ENCODE peak calls at places on chromosomes 3 and 15, in six cellular contexts. U, B, G, R, S and P are unnamed samples.

GRCh38 chr15:43922021-43922420 is 95.2 kb downstream of the WDR76 start:
- DNase-seq in U (peak), B (no peak), G (no peak), R (no peak), S (no peak), P (peak)

GRCh38 chr15:90638963-90639362 is 78.2 kb upstream of the BLM start:
- DNase-seq in U (no peak), B (no peak), G (no peak), R (no peak), S (no peak), P (no peak)

GRCh38 chr3:137163241-137163916 is 205.6 kb downstream of the IL20RB start:
- DNase-seq in U (no peak), B (peak), G (no peak), R (no peak), S (no peak), P (no peak)

GRCh38 chr15:28019594-28020320 is 79.4 kb downstream of the OCA2 start:
- DNase-seq in U (no peak), B (peak), G (no peak), R (no peak), S (no peak), P (no peak)

GRCh38 chr3:63724987-63725386 is 72.5 kb downstream of the SNTN start:
- DNase-seq in U (peak), B (peak), G (no peak), R (peak), S (no peak), P (peak)

GRCh38 chr3:177191108-177191779 is 6.0 kb downstream of the TBL1XR1 start:
- DNase-seq in U (no peak), B (no peak), G (no peak), R (no peak), S (no peak), P (no peak)

GRCh38 chr15:79812536-79812935 is 84.3 kb downstream of the MTHFS start:
- DNase-seq in U (no peak), B (no peak), G (no peak), R (no peak), S (no peak), P (no peak)

GRCh38 chr15:68658151-68658550 is 79.4 kb downstream of the CORO2B start:
- DNase-seq in U (no peak), B (no peak), G (no peak), R (no peak), S (no peak), P (no peak)

GRCh38 chr3:148158210-148158609 is 539.5 kb upstream of the AGTR1 start:
- DNase-seq in U (peak), B (no peak), G (no peak), R (no peak), S (peak), P (peak)

GRCh38 chr3:188271226-188271894 is 117.4 kb downstream of the LPP start:
- DNase-seq in U (no peak), B (peak), G (no peak), R (no peak), S (no peak), P (no peak)

GRCh38 chr3:161558256-161558655 is 61.6 kb downstream of the OTOL1 start:
- DNase-seq in U (no peak), B (no peak), G (no peak), R (no peak), S (no peak), P (peak)

GRCh38 chr3:25430942-25431570 is 3.0 kb downstream of the RARB start:
- DNase-seq in U (no peak), B (no peak), G (no peak), R (no peak), S (no peak), P (no peak)

DNA sequence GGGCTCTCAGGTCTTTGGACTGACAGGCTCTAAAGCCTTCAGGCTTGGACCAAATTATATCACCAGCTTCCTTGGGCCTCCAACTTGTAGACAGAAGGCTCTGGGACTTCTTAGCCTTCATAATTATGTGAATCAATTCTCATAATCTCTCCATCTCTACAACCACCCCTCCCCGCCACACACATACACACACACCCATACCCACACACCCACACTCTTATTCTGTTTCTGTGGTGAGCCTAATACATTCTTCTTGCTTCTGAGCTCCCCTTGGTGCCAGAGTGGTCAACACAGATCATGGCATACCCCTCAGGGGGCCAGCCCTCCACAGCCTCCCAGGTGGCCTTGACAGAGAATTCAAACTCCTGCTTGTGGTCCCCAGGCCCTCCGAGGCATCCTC is 5.6 kb upstream of the NUP210 start:
- DNase-seq in U (no peak), B (no peak), G (no peak), R (no peak), S (no peak), P (no peak)
- H3K4me3 ChIP-seq in U (no peak), B (no peak), G (no peak), R (no peak), S (no peak), P (no peak)

GRCh38 chr3:51955893-51956770 is 951 bp downstream of the GPR62 start:
- DNase-seq in U (no peak), B (peak), G (no peak), R (peak), S (peak), P (peak)

GRCh38 chr3:51954120-51954519 is 1.1 kb upstream of the GPR62 start:
- DNase-seq in U (no peak), B (no peak), G (no peak), R (no peak), S (no peak), P (no peak)

GRCh38 chr3:51954713-51955112 is 468 bp upstream of the GPR62 start:
- DNase-seq in U (no peak), B (no peak), G (no peak), R (no peak), S (no peak), P (no peak)

GRCh38 chr3:51953445-51953844 is 1.7 kb upstream of the GPR62 start:
- DNase-seq in U (peak), B (no peak), G (no peak), R (no peak), S (no peak), P (peak)

GRCh38 chr3:51955175-51955892 is at the start of gene GPR62:
- DNase-seq in U (no peak), B (no peak), G (no peak), R (no peak), S (no peak), P (no peak)
- H3K4me3 ChIP-seq in U (no peak), B (no peak), G (peak), R (no peak), S (peak), P (no peak)

GRCh38 chr3:183254816-183255730 is 2.0 kb downstream of the B3GNT5 start:
- DNase-seq in U (peak), B (no peak), G (no peak), R (no peak), S (no peak), P (peak)
- H3K4me3 ChIP-seq in U (peak), B (peak), G (peak), R (peak), S (peak), P (peak)

GRCh38 chr3:83559082-83559481 is 1399.7 kb upstream of the CADM2 start:
- DNase-seq in U (no peak), B (no peak), G (no peak), R (no peak), S (no peak), P (no peak)
- H3K4me3 ChIP-seq in U (no peak), B (no peak), G (no peak), R (no peak), S (no peak), P (no peak)

DNA sequence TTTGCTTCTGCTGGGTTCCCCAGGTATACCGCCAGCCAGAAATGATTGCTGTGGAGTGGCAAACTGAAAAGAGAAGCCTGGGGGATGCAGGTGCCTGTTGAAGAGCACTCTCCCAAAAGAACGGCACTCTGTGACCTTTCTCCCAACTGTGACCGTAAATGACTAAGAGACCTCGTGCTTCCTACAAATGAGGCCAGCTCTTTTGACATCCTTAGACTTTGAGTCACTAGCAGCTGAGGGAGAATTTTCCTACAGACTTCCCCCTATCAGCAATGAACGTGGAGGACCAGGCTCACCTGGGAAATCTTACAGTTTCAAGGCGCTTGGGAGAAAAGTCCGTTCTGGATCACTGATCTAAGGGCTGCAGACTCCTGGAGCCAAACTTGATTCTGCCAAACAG is 8.6 kb downstream of the AQP9 start:
- DNase-seq in U (no peak), B (peak), G (no peak), R (no peak), S (no peak), P (peak)
- H3K4me3 ChIP-seq in U (no peak), B (no peak), G (no peak), R (no peak), S (no peak), P (no peak)

DNA sequence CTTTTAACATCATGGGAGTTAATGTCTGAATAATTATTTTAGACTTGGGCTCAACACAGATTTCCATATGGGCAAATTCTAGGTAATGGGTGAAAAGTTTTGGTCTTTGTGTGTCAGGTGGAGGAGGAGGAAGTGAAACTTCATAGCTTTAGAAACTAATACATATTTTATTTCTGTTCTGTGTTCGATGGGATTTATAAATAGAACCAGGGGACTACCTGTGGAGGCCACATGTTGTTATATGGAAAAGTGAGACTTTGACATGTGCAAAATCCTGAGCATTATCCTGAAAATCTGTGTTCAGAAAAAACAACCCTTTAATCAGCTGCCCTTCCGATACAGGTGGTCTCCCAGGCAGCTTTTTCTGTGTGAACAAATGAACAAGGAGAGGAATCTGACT is 209.5 kb downstream of the SOX2 start:
- DNase-seq in U (no peak), B (no peak), G (no peak), R (no peak), S (no peak), P (no peak)
- H3K4me3 ChIP-seq in U (no peak), B (no peak), G (no peak), R (no peak), S (no peak), P (no peak)

DNA sequence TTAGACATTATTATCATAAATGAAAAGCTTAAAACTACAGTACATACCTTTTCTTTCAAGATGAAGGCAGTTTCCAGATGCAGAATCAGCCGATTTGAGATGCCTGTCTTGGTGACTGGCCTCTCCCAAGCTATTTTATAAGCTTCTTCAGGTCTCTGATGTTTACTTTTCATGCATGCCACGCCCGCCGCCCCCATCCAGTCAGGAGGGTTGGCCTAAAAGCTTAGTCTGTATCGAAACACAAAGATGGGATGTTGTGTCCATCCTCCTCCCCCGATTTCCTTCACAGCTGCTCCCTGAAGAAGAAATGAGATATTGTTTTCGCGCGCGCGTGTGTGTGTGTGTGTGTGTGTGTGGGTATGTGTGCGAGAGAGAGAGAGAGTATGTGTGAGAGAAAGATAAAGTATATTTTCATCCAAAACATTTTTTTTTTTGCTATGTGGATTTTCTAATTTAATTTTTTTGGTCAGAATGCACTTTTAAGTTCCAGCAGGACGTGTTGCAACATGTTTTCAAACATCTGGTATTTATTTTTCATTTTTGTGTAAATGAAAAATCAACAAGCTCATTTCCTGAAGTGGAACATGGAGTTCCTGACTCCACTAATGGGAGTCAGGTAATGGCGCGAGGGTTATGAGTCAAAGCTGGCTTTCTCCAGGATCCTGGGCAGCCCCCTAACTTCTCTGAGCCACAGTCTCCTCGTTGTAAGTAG is at the start of gene APOD:
- DNase-seq in U (peak), B (no peak), G (no peak), R (no peak), S (no peak), P (peak)
- H3K4me3 ChIP-seq in U (no peak), B (no peak), G (no peak), R (no peak), S (peak), P (peak)